ENCODE peak calls at places on chromosomes 11 and 22, in six cellular contexts. D, B, L, H, Y and K are unnamed samples.

GRCh38 chr11:12269104-12269441 is 108.3 kb upstream of the PARVA start:
- DNase-seq in D (no peak), B (peak), L (no peak), H (no peak), Y (no peak), K (no peak)

GRCh38 chr11:45079075-45079444 is 67.4 kb upstream of the PRDM11 start:
- DNase-seq in D (no peak), B (no peak), L (no peak), H (no peak), Y (no peak), K (no peak)

GRCh38 chr22:39985383-39986045 is 9.2 kb upstream of the FAM83F start:
- DNase-seq in D (no peak), B (peak), L (no peak), H (no peak), Y (no peak), K (no peak)

GRCh38 chr11:132941024-132941646 is 591.2 kb downstream of the OPCML start:
- DNase-seq in D (no peak), B (no peak), L (no peak), H (peak), Y (no peak), K (no peak)

GRCh38 chr11:34407121-34407813 is 31.5 kb upstream of the CAT start:
- DNase-seq in D (no peak), B (no peak), L (no peak), H (no peak), Y (no peak), K (no peak)

GRCh38 chr11:68598816-68599653 is 85.3 kb upstream of the GAL start:
- DNase-seq in D (no peak), B (no peak), L (no peak), H (no peak), Y (no peak), K (no peak)

GRCh38 chr22:45996241-45997076 is 19.5 kb upstream of the WNT7B start:
- DNase-seq in D (peak), B (no peak), L (no peak), H (no peak), Y (no peak), K (no peak)

GRCh38 chr11:15091175-15091574 is 17.8 kb downstream of the CALCB start:
- DNase-seq in D (no peak), B (no peak), L (no peak), H (no peak), Y (no peak), K (no peak)

GRCh38 chr11:35810045-35810444 is 133.8 kb upstream of the LDLRAD3 start:
- DNase-seq in D (no peak), B (no peak), L (no peak), H (no peak), Y (no peak), K (no peak)

GRCh38 chr11:108929241-108929640 is 264.4 kb downstream of the DDX10 start:
- DNase-seq in D (no peak), B (no peak), L (no peak), H (no peak), Y (no peak), K (no peak)

GRCh38 chr11:69044111-69045013 is 4.4 kb upstream of the TPCN2 start:
- DNase-seq in D (no peak), B (peak), L (peak), H (peak), Y (no peak), K (no peak)

GRCh38 chr22:41966607-41967240 is 2.5 kb upstream of the SEPTIN3 start:
- DNase-seq in D (peak), B (peak), L (peak), H (peak), Y (no peak), K (no peak)

GRCh38 chr22:40853330-40853729 is 3.1 kb downstream of the ST13 start:
- DNase-seq in D (no peak), B (no peak), L (no peak), H (no peak), Y (no peak), K (no peak)

GRCh38 chr11:96094156-96094555 is 170.2 kb upstream of the MTMR2 start:
- DNase-seq in D (no peak), B (no peak), L (no peak), H (no peak), Y (no peak), K (no peak)

GRCh38 chr11:128155590-128155989 is 431.8 kb downstream of the ETS1 start:
- DNase-seq in D (no peak), B (no peak), L (no peak), H (no peak), Y (no peak), K (no peak)

GRCh38 chr11:59918987-59919589 is 19.1 kb upstream of the OOSP1 start:
- DNase-seq in D (peak), B (peak), L (peak), H (peak), Y (no peak), K (no peak)

GRCh38 chr11:766941-767210 is 10.4 kb downstream of the GATD1 start:
- DNase-seq in D (no peak), B (no peak), L (no peak), H (no peak), Y (no peak), K (no peak)

GRCh38 chr22:35761037-35761436 is 43.4 kb downstream of the APOL5 start:
- DNase-seq in D (no peak), B (no peak), L (peak), H (peak), Y (no peak), K (no peak)

GRCh38 chr22:36541831-36542391 is 12.9 kb upstream of the EIF3D start:
- DNase-seq in D (no peak), B (no peak), L (no peak), H (no peak), Y (no peak), K (no peak)

GRCh38 chr11:46293616-46294015 is 16.2 kb downstream of the CREB3L1 start:
- DNase-seq in D (no peak), B (no peak), L (no peak), H (no peak), Y (no peak), K (no peak)

GRCh38 chr11:122405788-122406341 is 249.7 kb upstream of the UBASH3B start:
- DNase-seq in D (no peak), B (no peak), L (no peak), H (no peak), Y (no peak), K (no peak)

GRCh38 chr11:95301497-95301896 is 70.5 kb upstream of the SESN3 start:
- DNase-seq in D (no peak), B (no peak), L (no peak), H (no peak), Y (no peak), K (no peak)

GRCh38 chr11:23885801-23886200 is 611.1 kb upstream of the LUZP2 start:
- DNase-seq in D (no peak), B (no peak), L (no peak), H (no peak), Y (no peak), K (no peak)

GRCh38 chr11:66967670-66968425 is 7.3 kb upstream of the C11orf86 start:
- DNase-seq in D (no peak), B (peak), L (no peak), H (no peak), Y (no peak), K (no peak)

GRCh38 chr11:64164392-64165312 is 1.3 kb downstream of the MACROD1 start:
- DNase-seq in D (no peak), B (peak), L (no peak), H (peak), Y (no peak), K (no peak)

GRCh38 chr22:20429254-20430100 is 8.1 kb downstream of the SCARF2 start:
- DNase-seq in D (peak), B (peak), L (peak), H (peak), Y (peak), K (no peak)

GRCh38 chr11:2451336-2451735 is 6.5 kb downstream of the KCNQ1 start:
- DNase-seq in D (no peak), B (no peak), L (no peak), H (no peak), Y (no peak), K (no peak)

GRCh38 chr22:20422965-20423635 is 14.5 kb downstream of the SCARF2 start:
- DNase-seq in D (no peak), B (peak), L (no peak), H (no peak), Y (no peak), K (no peak)

GRCh38 chr11:32053151-32053550 is 37.7 kb upstream of the RCN1 start:
- DNase-seq in D (no peak), B (no peak), L (no peak), H (no peak), Y (no peak), K (no peak)

GRCh38 chr11:118615282-118615979 is 8.0 kb downstream of the PHLDB1 start:
- DNase-seq in D (no peak), B (no peak), L (no peak), H (peak), Y (no peak), K (peak)

GRCh38 chr11:31974737-31975136 is 116.1 kb upstream of the RCN1 start:
- DNase-seq in D (no peak), B (no peak), L (no peak), H (no peak), Y (no peak), K (no peak)

GRCh38 chr22:23478175-23478574 is 101.9 kb downstream of the IGLL1 start:
- DNase-seq in D (no peak), B (no peak), L (peak), H (no peak), Y (no peak), K (no peak)

GRCh38 chr11:66727282-66727882 is 1.6 kb downstream of the SPTBN2 start:
- DNase-seq in D (peak), B (no peak), L (peak), H (peak), Y (no peak), K (no peak)

GRCh38 chr11:132318421-132319157 is 948.2 kb downstream of the NTM start:
- DNase-seq in D (no peak), B (no peak), L (no peak), H (no peak), Y (no peak), K (no peak)

GRCh38 chr22:22022255-22022840 is 39.8 kb upstream of the TOP3B start:
- DNase-seq in D (no peak), B (no peak), L (no peak), H (no peak), Y (no peak), K (no peak)

GRCh38 chr11:46564459-46564858 is 29.4 kb downstream of the AMBRA1 start:
- DNase-seq in D (no peak), B (no peak), L (no peak), H (no peak), Y (no peak), K (no peak)

GRCh38 chr11:96578379-96578778 is 188.6 kb downstream of the JRKL start:
- DNase-seq in D (no peak), B (no peak), L (no peak), H (no peak), Y (no peak), K (no peak)

GRCh38 chr11:86910592-86910991 is 44.6 kb downstream of the FZD4 start:
- DNase-seq in D (no peak), B (no peak), L (no peak), H (no peak), Y (no peak), K (no peak)

GRCh38 chr11:66912963-66913362 is 45.2 kb downstream of the PC start:
- DNase-seq in D (no peak), B (no peak), L (no peak), H (no peak), Y (no peak), K (no peak)

GRCh38 chr11:62280452-62280851 is 10.5 kb downstream of the SCGB2A2 start:
- DNase-seq in D (no peak), B (no peak), L (no peak), H (no peak), Y (no peak), K (no peak)
- TF ChIP-seq CTCF in D (no peak), B (no peak), L (no peak), H (no peak), Y (no peak), K (no peak)

GRCh38 chr22:38299001-38299651 is 18.1 kb downstream of the CSNK1E start:
- DNase-seq in D (no peak), B (no peak), L (no peak), H (no peak), Y (no peak), K (no peak)

GRCh38 chr22:38296372-38296771 is 20.9 kb downstream of the CSNK1E start:
- DNase-seq in D (no peak), B (no peak), L (no peak), H (no peak), Y (no peak), K (no peak)

GRCh38 chr22:38300197-38300945 is 16.9 kb downstream of the CSNK1E start:
- DNase-seq in D (no peak), B (no peak), L (no peak), H (no peak), Y (no peak), K (no peak)

GRCh38 chr22:38299758-38300157 is 17.5 kb downstream of the CSNK1E start:
- DNase-seq in D (no peak), B (no peak), L (no peak), H (no peak), Y (no peak), K (no peak)

DNA sequence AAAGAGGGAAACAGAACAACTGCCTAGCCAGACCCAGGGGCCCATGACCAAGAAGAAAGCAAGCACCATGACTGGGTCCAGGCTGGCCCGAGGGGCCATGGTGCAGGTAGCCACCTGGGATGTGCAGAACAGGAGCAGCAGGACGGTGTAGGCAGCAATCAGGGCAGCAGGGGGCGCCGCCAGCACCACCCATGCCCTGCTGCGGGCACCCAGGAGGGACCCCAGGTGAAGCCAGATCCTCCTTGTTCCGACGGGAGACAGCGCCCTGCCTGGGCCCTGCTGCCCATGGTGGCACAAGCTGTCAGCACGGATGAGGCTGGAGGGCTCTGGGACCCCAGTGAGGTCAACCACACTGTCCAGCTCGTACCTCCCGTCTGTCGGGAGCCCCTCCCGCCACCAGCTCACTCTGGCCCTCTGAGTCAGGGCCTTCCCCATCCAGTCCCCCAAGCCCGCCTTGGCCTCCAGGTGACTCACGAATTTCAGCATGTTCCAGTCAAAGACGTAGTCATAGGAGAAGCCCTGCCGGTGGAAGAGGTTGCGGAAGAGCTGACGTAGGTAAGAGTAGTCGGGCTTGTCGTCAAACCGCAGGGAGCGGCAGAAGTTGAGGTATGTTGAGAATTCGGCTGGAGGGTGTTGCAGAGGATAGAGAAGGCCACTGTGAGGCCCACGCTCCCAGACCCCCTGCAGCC is 18.8 kb downstream of the CSNK1E start:
- DNase-seq in D (peak), B (no peak), L (no peak), H (no peak), Y (peak), K (peak)
- TF ChIP-seq CTCF in D (peak), B (peak), L (peak), H (peak), Y (peak), K (peak)

GRCh38 chr22:37933711-37934376 is 19.6 kb downstream of the C22orf23 start:
- DNase-seq in D (peak), B (peak), L (peak), H (peak), Y (peak), K (peak)
- TF ChIP-seq CTCF in D (peak), B (peak), L (peak), H (peak), Y (peak), K (peak)

GRCh38 chr11:123480290-123480815 is 50.3 kb downstream of the GRAMD1B start:
- DNase-seq in D (peak), B (no peak), L (no peak), H (no peak), Y (no peak), K (no peak)

GRCh38 chr11:123478352-123478986 is 48.4 kb downstream of the GRAMD1B start:
- DNase-seq in D (peak), B (peak), L (peak), H (peak), Y (peak), K (no peak)

GRCh38 chr11:123481647-123482046 is 51.6 kb downstream of the GRAMD1B start:
- DNase-seq in D (no peak), B (no peak), L (no peak), H (no peak), Y (no peak), K (no peak)

GRCh38 chr11:123477205-123477907 is 47.3 kb downstream of the GRAMD1B start:
- DNase-seq in D (no peak), B (no peak), L (no peak), H (no peak), Y (no peak), K (no peak)

GRCh38 chr11:123479048-123479837 is 49.2 kb downstream of the GRAMD1B start:
- DNase-seq in D (peak), B (no peak), L (peak), H (no peak), Y (no peak), K (no peak)
- TF ChIP-seq CTCF in D (no peak), B (no peak), L (peak), H (no peak), Y (no peak), K (no peak)